ENCODE peak calls at places on chromosomes 12 and 14, in ten cellular contexts. K is hepatocyte; Q is ascending aorta; T is PC-9; M is mucosa of descending colon; U is astrocyte; E is mammary epithelial cell; L is CD8-positive, alpha-beta T cell; C is heart left ventricle; P is cardiac muscle cell. A is an unnamed sample.

GRCh38 chr12:29574500-29574899 is 77.0 kb upstream of the OVCH1 start:
- DNase-seq in K (no peak), Q (no peak), T (no peak), M (no peak), U (no peak), E (no peak), L (no peak), C (no peak), P (no peak), A (no peak)

GRCh38 chr12:92042791-92043531 is 102.7 kb downstream of the BTG1 start:
- DNase-seq in K (no peak), Q (no peak), T (no peak), M (no peak), U (no peak), E (peak; percentile 82), L (no peak), C (no peak), P (no peak), A (no peak)

GRCh38 chr14:99682809-99683618 is 1.1 kb upstream of the CYP46A1 start:
- DNase-seq in K (peak; percentile 90), Q (no peak), T (peak; percentile 52), M (peak; percentile 83), U (peak; percentile 22), E (peak; percentile 60), L (peak; percentile 75), C (peak; percentile 76), P (peak; percentile 88), A (peak; percentile 69)

GRCh38 chr12:108638141-108638823 is 4.6 kb upstream of the SELPLG start:
- DNase-seq in K (no peak), Q (no peak), T (no peak), M (no peak), U (no peak), E (no peak), L (no peak), C (peak; percentile 57), P (no peak), A (no peak)

GRCh38 chr14:68793734-68794129 is 865 bp upstream of the ZFP36L1 start:
- DNase-seq in K (no peak), Q (no peak), T (no peak), M (no peak), U (no peak), E (no peak), L (no peak), C (no peak), P (no peak), A (no peak)

GRCh38 chr14:100528962-100529560 is 58.2 kb downstream of the BEGAIN start:
- DNase-seq in K (peak; percentile 3), Q (no peak), T (no peak), M (no peak), U (no peak), E (no peak), L (no peak), C (no peak), P (no peak), A (no peak)

GRCh38 chr12:49792181-49792970 is 35.8 kb downstream of the NCKAP5L start:
- DNase-seq in K (no peak), Q (no peak), T (no peak), M (no peak), U (no peak), E (no peak), L (no peak), C (no peak), P (no peak), A (no peak)

GRCh38 chr12:79993106-79993862 is 58.4 kb upstream of the PPP1R12A start:
- DNase-seq in K (no peak), Q (no peak), T (no peak), M (no peak), U (no peak), E (no peak), L (no peak), C (no peak), P (no peak), A (no peak)

GRCh38 chr12:122889658-122890561 is 6.0 kb downstream of the VPS37B start:
- DNase-seq in K (no peak), Q (no peak), T (no peak), M (no peak), U (no peak), E (no peak), L (no peak), C (no peak), P (no peak), A (no peak)

GRCh38 chr12:91633206-91633605 is 450.6 kb upstream of the DCN start:
- DNase-seq in K (no peak), Q (no peak), T (no peak), M (no peak), U (no peak), E (no peak), L (no peak), C (no peak), P (no peak), A (no peak)

GRCh38 chr14:49989980-49990379 is 97.1 kb downstream of the ARF6 start:
- DNase-seq in K (no peak), Q (no peak), T (no peak), M (no peak), U (no peak), E (no peak), L (no peak), C (no peak), P (no peak), A (no peak)

GRCh38 chr14:49982522-49982951 is 89.7 kb downstream of the ARF6 start:
- DNase-seq in K (no peak), Q (no peak), T (no peak), M (no peak), U (peak; percentile 93), E (no peak), L (no peak), C (no peak), P (no peak), A (no peak)

GRCh38 chr14:49984419-49984818 is 91.5 kb downstream of the ARF6 start:
- DNase-seq in K (no peak), Q (no peak), T (no peak), M (no peak), U (peak; percentile 57), E (no peak), L (no peak), C (no peak), P (no peak), A (no peak)

GRCh38 chr14:49988080-49988990 is 95.5 kb downstream of the ARF6 start:
- DNase-seq in K (no peak), Q (no peak), T (no peak), M (no peak), U (no peak), E (no peak), L (no peak), C (no peak), P (no peak), A (no peak)

GRCh38 chr14:49986344-49987014 is 93.6 kb downstream of the ARF6 start:
- DNase-seq in K (no peak), Q (no peak), T (no peak), M (no peak), U (peak; percentile 66), E (no peak), L (no peak), C (no peak), P (no peak), A (no peak)
- H3K4me1 ChIP-seq in K (peaks cover 30% of the 10 kb centered on the region), Q (peaks cover 28% of the 10 kb centered on the region), T (peaks cover 62% of the 10 kb centered on the region), M (peaks cover 16% of the 10 kb centered on the region), U (peaks cover 32% of the 10 kb centered on the region), E (no peaks in the 10 kb centered on the region), L (no peaks in the 10 kb centered on the region), C (peaks cover 3% of the 10 kb centered on the region), P (no peaks in the 10 kb centered on the region), A (peaks cover 4% of the 10 kb centered on the region)

DNA sequence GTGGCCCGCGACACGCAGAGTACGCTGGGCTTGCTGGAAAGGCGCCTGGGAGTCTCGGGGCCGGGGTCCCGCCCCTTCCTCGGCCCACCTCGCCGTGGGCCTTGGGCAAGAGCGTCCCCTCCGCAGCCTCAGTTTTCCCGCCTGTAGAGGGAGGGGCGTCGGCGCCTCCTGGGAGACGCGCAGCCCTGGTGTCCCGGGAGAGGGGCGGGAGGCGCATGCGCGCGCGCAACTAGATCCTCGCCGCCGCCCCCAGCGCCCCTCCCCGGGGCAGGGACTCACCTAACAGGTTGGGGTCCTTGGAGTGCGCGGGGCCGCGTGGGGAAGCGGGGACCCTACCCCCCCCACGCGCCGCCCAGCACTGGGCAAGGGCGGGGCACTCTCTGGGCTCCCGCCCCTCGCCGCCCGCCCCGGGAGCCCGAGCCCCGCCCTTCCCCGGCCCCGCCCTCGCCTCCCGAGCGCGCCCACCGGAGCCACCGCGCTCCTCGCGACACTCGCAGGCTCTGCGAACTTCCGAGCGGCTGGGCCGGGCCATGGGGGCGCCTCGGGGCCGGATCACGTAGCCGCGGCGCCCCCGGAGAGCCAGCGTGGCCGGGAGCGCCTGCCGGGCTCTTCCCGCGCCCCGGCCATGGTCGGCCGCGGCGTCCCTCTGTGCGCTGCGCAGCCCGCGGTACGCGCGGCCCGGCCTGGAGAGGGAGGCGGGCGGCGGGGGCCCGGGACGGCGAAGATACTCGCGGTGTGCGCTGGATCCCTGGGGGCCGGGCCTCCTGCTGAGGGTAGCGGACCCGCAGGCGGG is at the start of gene KIF26A:
- DNase-seq in K (peak; percentile 72), Q (no peak), T (no peak), M (peak; percentile 57), U (no peak), E (no peak), L (no peak), C (peak; percentile 74), P (peak; percentile 80), A (no peak)
- H3K4me3 ChIP-seq in K (peak within 1 kb of the TSS; percentile 75), Q (peak within 1 kb of the TSS; percentile 57), T (no peak within 1 kb of the TSS), M (no peak within 1 kb of the TSS), U (no peak within 1 kb of the TSS), E (no peak within 1 kb of the TSS), L (peak within 1 kb of the TSS; percentile 52), C (peak within 1 kb of the TSS; percentile 54), P (peak within 1 kb of the TSS; percentile 75), A (peak within 1 kb of the TSS; percentile 45)

DNA sequence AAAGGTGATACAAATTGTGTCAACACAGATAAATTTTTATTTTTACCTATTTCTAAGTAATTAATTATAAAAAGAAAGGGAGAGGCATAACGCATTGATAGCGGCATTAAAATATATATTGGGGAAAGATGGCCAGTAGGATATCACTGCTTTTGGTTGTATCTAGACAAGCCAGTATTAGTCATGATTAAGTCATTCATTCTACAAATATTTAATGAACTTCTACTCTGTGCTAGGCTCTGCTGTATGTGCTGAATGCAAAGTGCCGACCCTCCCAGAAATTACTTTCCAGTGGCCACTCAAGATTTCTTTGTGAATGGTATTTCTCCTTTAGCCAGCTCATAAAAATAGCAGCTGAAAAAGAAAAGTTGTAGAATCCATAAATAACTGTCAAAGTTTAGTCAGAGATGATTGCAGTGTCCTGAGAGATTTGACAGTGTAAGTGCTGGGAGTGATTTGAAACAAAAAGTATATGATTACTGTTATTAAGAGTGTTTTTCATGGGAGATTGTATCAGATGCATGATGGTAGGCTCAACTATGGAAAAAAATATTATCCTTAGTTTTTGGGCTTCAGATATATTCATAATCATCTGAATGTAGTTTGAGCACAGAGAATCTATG is 133.2 kb downstream of the MGAT4C start:
- DNase-seq in K (no peak), Q (no peak), T (no peak), M (no peak), U (no peak), E (no peak), L (no peak), C (no peak), P (no peak), A (no peak)
- H3K4me1 ChIP-seq in K (no peaks in the 10 kb centered on the region), Q (no peaks in the 10 kb centered on the region), T (no peaks in the 10 kb centered on the region), M (no peaks in the 10 kb centered on the region), U (no peaks in the 10 kb centered on the region), E (no peaks in the 10 kb centered on the region), L (no peaks in the 10 kb centered on the region), C (no peaks in the 10 kb centered on the region), P (no peaks in the 10 kb centered on the region), A (no peaks in the 10 kb centered on the region)

GRCh38 chr14:104003616-104004015 is 61.3 kb upstream of the RD3L start:
- DNase-seq in K (no peak), Q (no peak), T (no peak), M (no peak), U (no peak), E (no peak), L (no peak), C (no peak), P (no peak), A (no peak)
- H3K4me3 ChIP-seq in K (no peak overlapping the region), Q (no peak overlapping the region), T (no peak overlapping the region), M (no peak overlapping the region), U (no peak overlapping the region), E (no peak overlapping the region), L (no peak overlapping the region), C (no peak overlapping the region), P (no peak overlapping the region), A (no peak overlapping the region)

GRCh38 chr14:22887990-22888378 is 5.0 kb downstream of the REM2 start:
- DNase-seq in K (no peak), Q (no peak), T (no peak), M (peak; percentile 74), U (no peak), E (no peak), L (no peak), C (no peak), P (no peak), A (no peak)
- H3K4me1 ChIP-seq in K (peaks cover 27% of the 10 kb centered on the region), Q (peaks cover 5% of the 10 kb centered on the region), T (peaks cover 7% of the 10 kb centered on the region), M (peaks cover 17% of the 10 kb centered on the region), U (peaks cover 17% of the 10 kb centered on the region), E (peaks cover 30% of the 10 kb centered on the region), L (peaks cover 45% of the 10 kb centered on the region), C (peaks cover 13% of the 10 kb centered on the region), P (peaks cover 21% of the 10 kb centered on the region), A (no peaks in the 10 kb centered on the region)